ENCODE peak calls at places on chromosomes 11 and 22, in ten cellular contexts. G is Peyer's patch; Y is GM12891; Z is AG10803; T is brain pericyte; D is H4; B is stimulated activated CD4-positive, alpha-beta T cell treated with anti-CD3 and anti-CD28 coated beads, Interleukin-12 subunit alpha, Interleukin-12 subunit beta, amount 100 ng/mL, for 24 hours; H is colonic mucosa; U is Daoy; A is HuH-7. F is an unnamed sample.

GRCh38 chr11:638616-639323 is 1.7 kb downstream of the DRD4 start:
- DNase-seq in G (peak), Y (no peak), Z (no peak), T (no peak), D (no peak), B (no peak), H (no peak), U (no peak), A (no peak), F (no peak)

GRCh38 chr11:111474432-111474831 is 37.8 kb downstream of the BTG4 start:
- DNase-seq in G (no peak), Y (no peak), Z (no peak), T (no peak), D (no peak), B (no peak), H (no peak), U (no peak), A (no peak), F (no peak)

GRCh38 chr22:46612904-46613605 is 7.1 kb upstream of the GRAMD4 start:
- DNase-seq in G (peak), Y (no peak), Z (no peak), T (no peak), D (no peak), B (no peak), H (peak), U (no peak), A (no peak), F (no peak)

GRCh38 chr11:34449013-34449412 is 10.3 kb downstream of the CAT start:
- DNase-seq in G (no peak), Y (no peak), Z (no peak), T (no peak), D (peak), B (no peak), H (no peak), U (peak), A (no peak), F (no peak)

GRCh38 chr11:78290293-78291176 is 101.8 kb downstream of the USP35 start:
- DNase-seq in G (no peak), Y (no peak), Z (peak), T (no peak), D (peak), B (no peak), H (no peak), U (peak), A (peak), F (peak)

GRCh38 chr11:65767406-65767805 is 13.4 kb downstream of the AP5B1 start:
- DNase-seq in G (no peak), Y (no peak), Z (no peak), T (no peak), D (peak), B (no peak), H (no peak), U (no peak), A (no peak), F (no peak)

GRCh38 chr22:46712288-46712687 is 25.8 kb downstream of the CERK start:
- DNase-seq in G (no peak), Y (no peak), Z (no peak), T (no peak), D (no peak), B (no peak), H (no peak), U (no peak), A (no peak), F (no peak)

GRCh38 chr11:2466069-2466801 is 21.4 kb downstream of the KCNQ1 start:
- DNase-seq in G (no peak), Y (no peak), Z (no peak), T (no peak), D (no peak), B (no peak), H (peak), U (no peak), A (no peak), F (peak)

GRCh38 chr11:96238563-96239166 is 104.3 kb downstream of the MAML2 start:
- DNase-seq in G (no peak), Y (no peak), Z (peak), T (no peak), D (no peak), B (no peak), H (no peak), U (no peak), A (no peak), F (no peak)

GRCh38 chr11:29018631-29019030 is 910.4 kb downstream of the METTL15 start:
- DNase-seq in G (no peak), Y (no peak), Z (peak), T (no peak), D (peak), B (no peak), H (no peak), U (peak), A (no peak), F (no peak)

GRCh38 chr11:19422257-19422656 is 181.5 kb upstream of the E2F8 start:
- DNase-seq in G (no peak), Y (no peak), Z (no peak), T (no peak), D (no peak), B (no peak), H (no peak), U (no peak), A (no peak), F (no peak)

GRCh38 chr11:14908214-14908880 is 16.3 kb upstream of the CYP2R1 start:
- DNase-seq in G (no peak), Y (no peak), Z (peak), T (no peak), D (peak), B (no peak), H (peak), U (peak), A (peak), F (no peak)

GRCh38 chr11:86150826-86151187 is 81.9 kb upstream of the PICALM start:
- DNase-seq in G (no peak), Y (no peak), Z (peak), T (no peak), D (peak), B (no peak), H (no peak), U (peak), A (no peak), F (no peak)

GRCh38 chr11:73760066-73760679 is 701 bp downstream of the RAB6A start:
- DNase-seq in G (peak), Y (peak), Z (peak), T (no peak), D (no peak), B (peak), H (peak), U (no peak), A (no peak), F (peak)

GRCh38 chr11:69707156-69707555 is 3.3 kb upstream of the FGF19 start:
- DNase-seq in G (no peak), Y (no peak), Z (no peak), T (no peak), D (no peak), B (no peak), H (peak), U (peak), A (peak), F (peak)

GRCh38 chr11:8631395-8632110 is 37.5 kb upstream of the STK33 start:
- DNase-seq in G (no peak), Y (no peak), Z (peak), T (peak), D (peak), B (no peak), H (peak), U (peak), A (no peak), F (no peak)

GRCh38 chr11:7600205-7600775 is 73.0 kb downstream of the CYB5R2 start:
- DNase-seq in G (no peak), Y (no peak), Z (peak), T (no peak), D (peak), B (no peak), H (no peak), U (peak), A (peak), F (peak)

GRCh38 chr11:9625728-9626127 is 38.1 kb upstream of the SWAP70 start:
- DNase-seq in G (no peak), Y (no peak), Z (no peak), T (no peak), D (no peak), B (no peak), H (no peak), U (no peak), A (no peak), F (no peak)